ENCODE peak calls at places on chromosomes 12 and 14, in nine cellular contexts. Q is fibroblast of the conjunctiva; T is mucosa of gallbladder; K is RPMI8226; L is HFF-Myc; P is A549; F is NCI-H446 treated with DMSO at 0.1 percent for 48 hours; X is CD4-positive, CD25-positive, alpha-beta regulatory T cell; Y is CD4-positive, alpha-beta T cell. O is an unnamed sample.

GRCh38 chr14:23063601-23064000 is 6.3 kb upstream of the CDH24 start:
- DNase-seq in Q (no peak), T (no peak), K (no peak), L (no peak), P (no peak), F (no peak), X (no peak), Y (no peak), O (no peak)

GRCh38 chr12:39764944-39765560 is 145.4 kb upstream of the ABCD2 start:
- DNase-seq in Q (peak; percentile 42), T (no peak), K (peak; percentile 36), L (peak; percentile 11), P (peak; percentile 55), F (peak; percentile 50), X (no peak), Y (no peak), O (no peak)

GRCh38 chr14:81533536-81534343 is at the start of gene SEL1L:
- DNase-seq in Q (peak; percentile 98), T (peak; percentile 100), K (peak; percentile 97), L (peak; percentile 99), P (peak; percentile 99), F (peak; percentile 99), X (peak; percentile 99), Y (peak; percentile 99), O (peak; percentile 96)

GRCh38 chr12:111193511-111193910 is 175.4 kb downstream of the PHETA1 start:
- DNase-seq in Q (no peak), T (no peak), K (no peak), L (no peak), P (no peak), F (no peak), X (no peak), Y (no peak), O (no peak)

GRCh38 chr14:90060965-90061848 is 587 bp upstream of the KCNK13 start:
- DNase-seq in Q (no peak), T (no peak), K (peak; percentile 7), L (no peak), P (no peak), F (no peak), X (no peak), Y (no peak), O (no peak)

GRCh38 chr12:76085159-76085868 is 829 bp upstream of the NAP1L1 start:
- DNase-seq in Q (peak; percentile 29), T (peak; percentile 12), K (no peak), L (no peak), P (peak; percentile 68), F (peak; percentile 52), X (peak; percentile 52), Y (peak; percentile 27), O (no peak)

GRCh38 chr12:27573972-27574371 is 50.0 kb downstream of the PPFIBP1 start:
- DNase-seq in Q (peak; percentile 53), T (no peak), K (no peak), L (peak; percentile 85), P (peak; percentile 23), F (no peak), X (no peak), Y (no peak), O (peak; percentile 81)

GRCh38 chr14:50830932-50831703 is at the start of gene NIN:
- DNase-seq in Q (no peak), T (peak; percentile 70), K (peak; percentile 76), L (no peak), P (peak; percentile 72), F (peak; percentile 46), X (peak; percentile 61), Y (peak; percentile 47), O (peak; percentile 49)

GRCh38 chr14:84162658-84163057 is 1367.3 kb upstream of the FLRT2 start:
- DNase-seq in Q (no peak), T (no peak), K (no peak), L (no peak), P (no peak), F (no peak), X (no peak), Y (no peak), O (no peak)

GRCh38 chr14:22432348-22432976 is 156.6 kb downstream of the DAD1 start:
- DNase-seq in Q (peak; percentile 87), T (peak; percentile 79), K (peak; percentile 87), L (peak; percentile 92), P (peak; percentile 77), F (peak; percentile 98), X (no peak), Y (no peak), O (peak; percentile 56)

GRCh38 chr12:124518051-124518932 is 49.1 kb downstream of the NCOR2 start:
- DNase-seq in Q (peak; percentile 99), T (peak; percentile 99), K (no peak), L (peak; percentile 99), P (peak; percentile 98), F (peak; percentile 98), X (no peak), Y (no peak), O (peak; percentile 91)

GRCh38 chr12:88763536-88764100 is 183.3 kb upstream of the KITLG start:
- DNase-seq in Q (no peak), T (no peak), K (no peak), L (no peak), P (no peak), F (no peak), X (no peak), Y (no peak), O (no peak)

GRCh38 chr12:20596036-20596435 is 99.1 kb upstream of the SLCO1C1 start:
- DNase-seq in Q (no peak), T (no peak), K (no peak), L (no peak), P (no peak), F (no peak), X (no peak), Y (no peak), O (no peak)

GRCh38 chr12:124107299-124107698 is 134.3 kb downstream of the ZNF664 start:
- DNase-seq in Q (no peak), T (no peak), K (no peak), L (no peak), P (no peak), F (no peak), X (no peak), Y (no peak), O (no peak)

GRCh38 chr14:101903111-101903561 is 61.2 kb upstream of the DYNC1H1 start:
- DNase-seq in Q (no peak), T (no peak), K (no peak), L (no peak), P (no peak), F (no peak), X (no peak), Y (no peak), O (no peak)

GRCh38 chr12:132061641-132062430 is 82.3 kb downstream of the DDX51 start:
- DNase-seq in Q (no peak), T (no peak), K (no peak), L (no peak), P (no peak), F (no peak), X (no peak), Y (no peak), O (no peak)

GRCh38 chr14:36019126-36019525 is 157.4 kb downstream of the PTCSC3 start:
- DNase-seq in Q (no peak), T (no peak), K (no peak), L (no peak), P (no peak), F (no peak), X (no peak), Y (no peak), O (no peak)

GRCh38 chr12:120367252-120367923 is 1.6 kb downstream of the MSI1 start:
- DNase-seq in Q (no peak), T (no peak), K (no peak), L (no peak), P (peak; percentile 52), F (no peak), X (no peak), Y (no peak), O (no peak)

GRCh38 chr12:124727244-124727673 is 136.4 kb downstream of the SCARB1 start:
- DNase-seq in Q (no peak), T (peak; percentile 92), K (peak; percentile 88), L (no peak), P (no peak), F (no peak), X (no peak), Y (no peak), O (peak; percentile 58)

GRCh38 chr14:55133416-55133815 is 4.4 kb downstream of the LGALS3 start:
- DNase-seq in Q (no peak), T (no peak), K (peak; percentile 8), L (no peak), P (no peak), F (no peak), X (no peak), Y (no peak), O (peak; percentile 65)